ENCODE peak calls at places on chromosomes 2 and 18, in eight cellular contexts. F is GM13977, X is astrocyte, W is A549, A is H9, H is MCF 10A, N is fibroblast of the aortic adventitia, S is breast epithelium. U is an unnamed sample.

GRCh38 chr2:97724501-97724900 is 11.1 kb downstream of the ZAP70 start:
- DNase-seq in F (no peak), X (no peak), W (no peak), A (no peak), H (no peak), N (no peak), S (no peak), U (no peak)

GRCh38 chr2:38462121-38462634 is 85.1 kb upstream of the ATL2 start:
- DNase-seq in F (no peak), X (peak; percentile 97), W (peak; percentile 63), A (no peak), H (peak; percentile 98), N (peak; percentile 91), S (peak; percentile 78), U (no peak)

GRCh38 chr18:8717011-8717770 is 11.8 kb downstream of the MTCL1 start:
- DNase-seq in F (no peak), X (no peak), W (no peak), A (peak; percentile 77), H (no peak), N (no peak), S (no peak), U (no peak)

GRCh38 chr2:144587306-144587705 is 67.4 kb upstream of the ZEB2 start:
- DNase-seq in F (no peak), X (no peak), W (no peak), A (no peak), H (no peak), N (no peak), S (no peak), U (no peak)

GRCh38 chr2:88834866-88835265 is 143.4 kb downstream of the RPIA start:
- DNase-seq in F (no peak), X (no peak), W (no peak), A (no peak), H (no peak), N (no peak), S (no peak), U (no peak)

GRCh38 chr2:45497355-45497754 is 113.7 kb downstream of the SRBD1 start:
- DNase-seq in F (peak; percentile 28), X (peak; percentile 51), W (no peak), A (no peak), H (no peak), N (peak; percentile 11), S (no peak), U (no peak)

GRCh38 chr2:128197059-128197458 is 106.1 kb downstream of the UGGT1 start:
- DNase-seq in F (no peak), X (no peak), W (no peak), A (no peak), H (no peak), N (no peak), S (no peak), U (no peak)

GRCh38 chr18:25058520-25058919 is 293.4 kb downstream of the ZNF521 start:
- DNase-seq in F (no peak), X (no peak), W (no peak), A (no peak), H (no peak), N (no peak), S (no peak), U (no peak)

GRCh38 chr2:20706786-20707185 is 39.8 kb downstream of the GDF7 start:
- DNase-seq in F (no peak), X (no peak), W (no peak), A (no peak), H (no peak), N (no peak), S (no peak), U (no peak)

GRCh38 chr2:147232225-147232669 is 612.6 kb upstream of the ACVR2A start:
- DNase-seq in F (no peak), X (no peak), W (no peak), A (no peak), H (no peak), N (no peak), S (no peak), U (no peak)

GRCh38 chr18:36468161-36468560 is 170.6 kb downstream of the FHOD3 start:
- DNase-seq in F (no peak), X (no peak), W (no peak), A (no peak), H (no peak), N (no peak), S (no peak), U (no peak)

GRCh38 chr2:105455488-105455991 is 56.7 kb upstream of the FHL2 start:
- DNase-seq in F (no peak), X (peak; percentile 99), W (peak; percentile 92), A (no peak), H (peak; percentile 99), N (peak; percentile 97), S (peak; percentile 76), U (no peak)

GRCh38 chr18:35378206-35378795 is 1.2 kb upstream of the ZNF396 start:
- DNase-seq in F (no peak), X (peak; percentile 71), W (no peak), A (no peak), H (peak; percentile 41), N (peak; percentile 66), S (no peak), U (no peak)

GRCh38 chr2:241741016-241741415 is 6.6 kb downstream of the D2HGDH start:
- DNase-seq in F (no peak), X (no peak), W (no peak), A (no peak), H (peak; percentile 84), N (no peak), S (no peak), U (no peak)

GRCh38 chr2:214830794-214831346 is 21.4 kb upstream of the BARD1 start:
- DNase-seq in F (no peak), X (no peak), W (peak; percentile 26), A (peak; percentile 38), H (peak; percentile 46), N (peak; percentile 38), S (no peak), U (no peak)

GRCh38 chr18:59484796-59485328 is 125.8 kb upstream of the LMAN1 start:
- DNase-seq in F (no peak), X (peak; percentile 59), W (no peak), A (no peak), H (peak; percentile 85), N (peak; percentile 99), S (no peak), U (no peak)

GRCh38 chr2:226909131-226909530 is 73.3 kb downstream of the RHBDD1 start:
- DNase-seq in F (no peak), X (no peak), W (no peak), A (no peak), H (no peak), N (no peak), S (no peak), U (no peak)

GRCh38 chr2:73886357-73886756 is 6.5 kb upstream of the ACTG2 start:
- DNase-seq in F (no peak), X (no peak), W (no peak), A (no peak), H (no peak), N (no peak), S (no peak), U (no peak)

GRCh38 chr2:26312471-26312870 is 33.5 kb upstream of the SELENOI start:
- DNase-seq in F (no peak), X (no peak), W (no peak), A (no peak), H (no peak), N (no peak), S (no peak), U (no peak)

GRCh38 chr18:50654211-50654610 is 94.3 kb downstream of the MAPK4 start:
- DNase-seq in F (no peak), X (no peak), W (no peak), A (no peak), H (no peak), N (no peak), S (no peak), U (no peak)
- TF ChIP-seq CTCF in F (no peak), X (no peak), W (no peak), A (no peak), H (no peak), N (no peak), S (no peak), U (no peak)

GRCh38 chr2:15816674-15817406 is 123.5 kb upstream of the MYCN start:
- DNase-seq in F (no peak), X (no peak), W (no peak), A (no peak), H (no peak), N (no peak), S (no peak), U (no peak)
- TF ChIP-seq CTCF in F (no peak), X (no peak), W (no peak), A (no peak), H (no peak), N (no peak), S (no peak), U (no peak)

DNA sequence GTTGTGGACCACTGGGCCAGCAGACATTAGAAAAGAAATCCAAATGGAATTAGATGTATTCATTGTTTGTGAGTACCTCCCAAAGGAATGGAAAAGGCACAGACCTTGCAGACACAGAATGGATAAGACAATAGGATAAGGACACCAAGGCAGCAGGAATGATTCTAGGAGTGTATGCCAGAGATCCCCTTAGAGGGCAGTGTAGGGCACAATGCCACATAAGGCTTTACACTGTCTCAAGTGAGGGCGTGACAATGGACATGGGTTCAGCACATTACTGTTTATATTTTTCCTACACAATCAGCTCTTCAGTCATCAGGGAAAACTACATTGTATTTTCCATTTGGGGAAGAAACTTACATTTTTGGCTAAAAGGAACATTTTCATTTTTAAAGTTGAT is 250.9 kb downstream of the PTH2R start:
- DNase-seq in F (no peak), X (no peak), W (peak; percentile 11), A (peak; percentile 36), H (peak; percentile 35), N (no peak), S (no peak), U (no peak)
- TF ChIP-seq CTCF in F (no peak), X (no peak), W (no peak), A (peak; percentile 62), H (no peak), N (no peak), S (no peak), U (no peak)

DNA sequence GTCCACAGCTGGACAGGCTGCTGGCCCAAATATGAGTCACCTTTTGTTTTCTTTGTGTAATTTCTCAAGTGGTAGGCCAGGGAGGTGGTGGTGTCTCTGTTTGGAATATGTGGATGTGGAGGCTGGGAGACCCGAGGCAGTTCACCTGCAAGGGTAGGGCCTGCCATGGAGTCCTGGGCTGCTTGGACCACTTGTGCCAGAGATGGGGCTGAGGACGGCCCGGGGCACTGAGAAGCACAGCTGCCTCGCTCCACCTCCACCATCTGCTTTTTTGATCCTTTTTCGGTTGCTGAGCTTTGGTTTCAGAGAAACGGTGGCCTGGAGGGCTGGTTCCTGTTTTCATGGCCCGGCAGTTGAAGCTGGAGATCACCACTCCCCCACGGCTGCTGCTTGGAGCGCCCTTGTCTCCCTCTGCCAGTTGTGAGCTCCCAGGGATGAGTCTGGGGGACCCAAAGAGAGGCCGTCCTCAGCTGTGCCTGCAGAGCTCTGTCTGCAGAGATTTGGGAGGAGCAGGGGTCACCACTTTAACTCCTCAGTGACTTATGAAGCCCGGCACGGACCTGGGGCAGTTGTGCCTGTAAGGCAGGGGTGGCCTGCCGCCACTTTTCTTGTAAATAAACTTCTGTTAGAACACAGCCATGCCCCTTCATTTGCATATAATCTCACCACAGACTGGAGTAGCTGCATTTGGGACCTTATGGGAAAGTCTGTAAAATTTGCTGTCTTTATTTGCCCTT is 67.6 kb upstream of the MCFD2 start:
- DNase-seq in F (peak; percentile 84), X (peak; percentile 51), W (no peak), A (no peak), H (peak; percentile 74), N (peak; percentile 72), S (no peak), U (no peak)
- TF ChIP-seq CTCF in F (peak; percentile 47), X (no peak), W (no peak), A (no peak), H (no peak), N (no peak), S (no peak), U (no peak)

U was measured in omental fat pad.